ENCODE peak calls at places on chromosome 13, in nine cellular contexts. B is IMR-90; N is WERI-Rb-1; T is hepatocyte; P is effector memory CD4-positive, alpha-beta T cell; Z is RWPE1; X is cardiac muscle cell; H is fibroblast of lung; D is body of pancreas. C is an unnamed sample.

GRCh38 chr13:72379581-72379980 is 347.8 kb downstream of the MZT1 start:
- DNase-seq in X (peak), Z (no peak), T (no peak), H (peak), P (no peak), D (no peak), B (no peak), N (no peak), C (no peak)

GRCh38 chr13:94345374-94346195 is 133.9 kb downstream of the DCT start:
- DNase-seq in P (no peak), H (peak), D (no peak), X (peak), N (peak), Z (peak), T (peak), B (peak), C (no peak)

GRCh38 chr13:32246468-32246867 is 68.7 kb downstream of the ZAR1L start:
- DNase-seq in H (peak), Z (peak), D (peak), P (no peak), B (peak), T (peak), N (peak), X (peak), C (no peak)

GRCh38 chr13:20001351-20001750 is 42.8 kb downstream of the ZMYM2 start:
- DNase-seq in T (no peak), X (peak), B (peak), P (no peak), N (no peak), D (no peak), Z (no peak), H (peak), C (no peak)

GRCh38 chr13:33014291-33014690 is 1.9 kb upstream of the KL start:
- DNase-seq in T (no peak), X (no peak), Z (no peak), P (no peak), D (no peak), N (no peak), H (no peak), B (no peak), C (no peak)

GRCh38 chr13:40096357-40096911 is 441.0 kb downstream of the COG6 start:
- DNase-seq in X (no peak), H (no peak), D (no peak), P (no peak), N (no peak), Z (no peak), T (no peak), B (no peak), C (no peak)

GRCh38 chr13:35489050-35489449 is 12.6 kb upstream of the MAB21L1 start:
- DNase-seq in H (no peak), X (no peak), B (no peak), D (no peak), N (no peak), T (no peak), P (no peak), Z (no peak), C (no peak)

GRCh38 chr13:71774863-71775262 is 92.1 kb downstream of the DACH1 start:
- DNase-seq in D (no peak), Z (no peak), X (no peak), T (no peak), N (no peak), P (no peak), H (no peak), B (no peak), C (no peak)

GRCh38 chr13:41827507-41828213 is 133.2 kb downstream of the VWA8 start:
- DNase-seq in D (peak), H (peak), B (peak), X (peak), T (peak), P (no peak), N (no peak), Z (peak), C (peak)

GRCh38 chr13:103961784-103962183 is 895.6 kb upstream of the SLC10A2 start:
- DNase-seq in X (peak), N (no peak), P (no peak), Z (no peak), D (no peak), B (no peak), H (no peak), T (no peak), C (no peak)

GRCh38 chr13:34731486-34731885 is 210.6 kb upstream of the NBEA start:
- DNase-seq in X (peak), Z (no peak), D (no peak), H (no peak), B (no peak), P (no peak), T (no peak), N (peak), C (no peak)

GRCh38 chr13:106100261-106100919 is 435.1 kb downstream of the EFNB2 start:
- DNase-seq in H (no peak), B (no peak), T (peak), D (no peak), P (no peak), Z (no peak), N (no peak), X (no peak), C (no peak)

GRCh38 chr13:101757446-101758039 is 305.1 kb downstream of the ITGBL1 start:
- DNase-seq in B (peak), T (peak), H (peak), D (no peak), P (no peak), N (no peak), X (peak), Z (peak), C (no peak)

GRCh38 chr13:78802912-78803311 is 144.0 kb upstream of the OBI1 start:
- DNase-seq in X (no peak), T (no peak), P (no peak), D (no peak), Z (no peak), N (no peak), B (no peak), H (no peak), C (no peak)

GRCh38 chr13:40377783-40378182 is 288.7 kb downstream of the FOXO1 start:
- DNase-seq in B (no peak), Z (no peak), N (no peak), D (no peak), P (no peak), X (peak), H (peak), T (no peak), C (no peak)

GRCh38 chr13:111472559-111473460 is 152.4 kb downstream of the TEX29 start:
- DNase-seq in P (no peak), B (no peak), X (no peak), Z (no peak), N (no peak), D (no peak), H (no peak), T (no peak), C (no peak)

GRCh38 chr13:30895773-30896172 is 10.3 kb upstream of the MEDAG start:
- DNase-seq in N (no peak), H (peak), T (peak), X (peak), B (peak), P (no peak), D (peak), Z (peak), C (peak)

GRCh38 chr13:106471957-106472543 is 63.4 kb downstream of the EFNB2 start:
- DNase-seq in N (no peak), D (peak), X (peak), B (peak), H (peak), P (no peak), Z (peak), T (peak), C (peak)

GRCh38 chr13:66994498-66995365 is 235.4 kb downstream of the PCDH9 start:
- DNase-seq in T (no peak), P (no peak), N (no peak), X (no peak), B (no peak), H (no peak), Z (no peak), D (no peak), C (no peak)

GRCh38 chr13:108115739-108116138 is 99.6 kb downstream of the LIG4 start:
- DNase-seq in D (no peak), B (no peak), X (no peak), H (no peak), T (no peak), N (no peak), Z (no peak), P (no peak), C (no peak)

GRCh38 chr13:95300625-95301134 is 571 bp downstream of the ABCC4 start:
- DNase-seq in N (peak), T (peak), H (peak), P (peak), D (peak), Z (peak), B (peak), X (peak), C (no peak)

GRCh38 chr13:24997367-24997967 is 98.5 kb upstream of the PABPC3 start:
- DNase-seq in T (peak), Z (peak), N (peak), H (peak), B (peak), X (peak), P (no peak), D (peak), C (no peak)

DNA sequence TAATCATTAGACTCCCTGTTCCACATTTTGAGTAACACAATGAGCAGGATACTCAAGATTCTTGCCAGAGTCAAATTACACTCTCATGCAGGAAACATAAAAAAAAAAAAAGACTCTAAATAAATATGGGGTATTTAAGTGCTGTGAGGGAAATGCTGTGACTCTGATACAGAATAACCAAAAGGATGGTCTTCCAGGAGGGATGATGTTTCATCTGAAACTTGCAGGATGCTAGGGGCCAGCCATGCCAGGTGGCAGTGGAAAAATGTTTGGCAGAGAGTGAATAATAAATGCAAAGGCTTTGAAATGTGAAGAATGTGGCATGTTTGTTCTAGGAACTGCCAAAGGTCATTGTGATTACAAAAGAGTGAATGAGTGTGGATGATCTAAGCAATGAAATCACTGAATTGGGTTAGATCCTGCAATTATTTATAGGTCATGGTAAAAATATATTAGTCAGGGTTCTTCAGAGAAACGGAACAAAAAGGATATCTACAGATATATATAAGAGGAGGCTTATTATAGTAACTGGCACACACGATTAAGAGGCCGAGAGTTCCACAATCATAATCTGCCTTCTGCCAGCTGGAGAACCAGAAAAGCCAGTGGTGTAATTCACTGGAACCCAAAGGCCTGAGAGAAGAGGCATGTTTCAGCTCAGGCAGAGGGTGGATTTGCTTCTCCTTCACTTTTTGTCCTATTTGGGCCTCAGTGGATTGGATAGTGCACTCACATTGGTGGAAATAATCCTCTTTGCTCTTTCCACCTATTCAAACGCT is 1832.8 kb upstream of the MIR17HG start:
- DNase-seq in P (no peak), B (peak), X (peak), D (peak), T (peak), H (peak), Z (peak), N (peak), C (no peak)
- H3K27ac ChIP-seq in P (no peak), B (no peak), X (no peak), D (peak), T (no peak), H (no peak), Z (no peak), N (no peak), C (no peak)

GRCh38 chr13:73411067-73411809 is 352.4 kb downstream of the KLF5 start:
- DNase-seq in N (no peak), H (no peak), B (peak), X (no peak), T (no peak), P (no peak), Z (no peak), D (no peak), C (no peak)

GRCh38 chr13:73404581-73404980 is 345.8 kb downstream of the KLF5 start:
- DNase-seq in H (no peak), X (no peak), D (no peak), Z (no peak), N (no peak), B (no peak), T (no peak), P (no peak), C (no peak)

GRCh38 chr13:73401769-73402168 is 343.0 kb downstream of the KLF5 start:
- DNase-seq in Z (no peak), N (no peak), B (no peak), T (no peak), X (no peak), D (no peak), H (no peak), P (no peak), C (no peak)

GRCh38 chr13:73403362-73404150 is 344.8 kb downstream of the KLF5 start:
- DNase-seq in Z (peak), D (no peak), N (no peak), P (no peak), X (no peak), H (no peak), B (no peak), T (no peak), C (no peak)

DNA sequence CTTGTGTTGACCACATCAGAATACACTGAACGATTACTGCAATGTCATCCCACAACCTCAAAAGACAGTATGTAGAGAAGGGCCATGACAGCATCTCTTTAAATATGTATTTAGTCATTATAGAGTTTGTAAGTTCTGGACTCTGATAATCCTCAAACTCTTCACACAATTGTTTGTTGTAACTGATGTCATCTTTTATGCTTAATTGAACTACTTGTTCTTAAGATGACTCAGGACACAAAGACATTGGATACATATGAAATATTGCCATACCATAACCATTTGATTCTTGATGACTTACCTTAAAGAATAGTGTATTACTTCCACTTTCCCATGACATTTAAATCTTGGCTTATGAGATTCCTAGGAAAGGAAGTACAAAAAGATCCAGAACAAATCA is 347.6 kb downstream of the KLF5 start:
- DNase-seq in N (no peak), X (no peak), T (no peak), P (no peak), D (no peak), B (no peak), H (no peak), Z (no peak), C (no peak)
- H3K27ac ChIP-seq in N (no peak), X (no peak), T (no peak), P (no peak), D (no peak), B (no peak), H (no peak), Z (no peak), C (no peak)

GRCh38 chr13:92886535-92887098 is 340.0 kb upstream of the GPC6 start:
- DNase-seq in N (no peak), Z (no peak), D (no peak), H (no peak), T (no peak), B (no peak), X (no peak), P (no peak), C (no peak)
- H3K27ac ChIP-seq in N (no peak), Z (no peak), D (no peak), H (no peak), T (no peak), B (no peak), X (no peak), P (no peak), C (no peak)

DNA sequence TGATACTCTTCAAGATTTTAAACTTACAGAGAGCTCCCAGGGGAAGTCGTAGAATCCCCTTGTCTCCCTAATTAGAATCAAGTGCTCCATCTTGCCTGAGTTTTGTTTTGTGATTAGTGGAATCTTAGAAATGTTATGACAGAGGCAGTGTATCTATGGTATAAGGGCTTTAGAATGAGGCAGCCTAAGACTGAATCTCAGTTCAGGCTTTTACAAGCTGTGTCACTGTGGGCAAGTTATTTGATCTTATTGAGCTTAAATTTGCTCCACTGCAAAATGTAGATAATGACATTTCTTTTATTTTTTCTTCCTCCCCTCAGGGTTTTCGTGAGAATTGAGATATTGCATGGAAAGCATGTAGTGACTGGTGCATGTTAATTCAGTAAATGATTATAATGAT is 215.5 kb downstream of the POSTN start:
- DNase-seq in N (no peak), H (no peak), D (no peak), B (peak), X (no peak), P (no peak), T (no peak), Z (no peak), C (no peak)
- H3K27ac ChIP-seq in N (no peak), H (no peak), D (no peak), B (no peak), X (no peak), P (no peak), T (no peak), Z (no peak), C (no peak)

DNA sequence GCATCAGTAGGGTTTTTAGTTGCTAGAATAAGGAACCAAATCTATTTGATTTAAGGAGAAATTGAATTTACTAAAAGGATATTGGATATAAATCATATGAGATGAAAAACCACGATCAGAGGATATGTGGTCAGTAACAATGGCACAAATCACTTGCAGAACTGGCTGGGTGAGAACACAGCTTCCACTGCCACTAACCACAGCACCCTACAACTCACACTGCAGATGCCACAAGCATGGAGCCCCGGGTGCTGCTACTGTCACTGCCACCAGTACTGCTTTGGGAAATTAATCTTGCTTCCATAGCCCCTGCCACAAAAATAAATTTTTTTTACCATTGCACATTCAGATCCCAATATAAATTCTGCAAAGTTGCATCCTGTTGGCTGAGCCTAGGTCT is 40.6 kb upstream of the KLF12 start:
- DNase-seq in N (no peak), T (no peak), Z (no peak), B (no peak), H (no peak), X (no peak), D (no peak), P (no peak), C (no peak)
- H3K27ac ChIP-seq in N (no peak), T (no peak), Z (no peak), B (no peak), H (no peak), X (no peak), D (no peak), P (no peak), C (no peak)

GRCh38 chr13:100658363-100658762 is 16.2 kb downstream of the TMTC4 start:
- DNase-seq in T (no peak), D (no peak), H (no peak), X (no peak), B (no peak), P (no peak), Z (no peak), N (no peak), C (no peak)

GRCh38 chr13:100660761-100661160 is 13.8 kb downstream of the TMTC4 start:
- DNase-seq in B (no peak), Z (no peak), H (no peak), D (no peak), T (no peak), N (no peak), X (no peak), P (no peak), C (no peak)

GRCh38 chr13:100657881-100658315 is 16.7 kb downstream of the TMTC4 start:
- DNase-seq in D (no peak), X (no peak), B (no peak), N (no peak), Z (no peak), P (no peak), T (no peak), H (no peak), C (no peak)

GRCh38 chr13:100662470-100663211 is 12.0 kb downstream of the TMTC4 start:
- DNase-seq in P (no peak), T (no peak), N (no peak), D (no peak), Z (no peak), H (no peak), B (no peak), X (no peak), C (no peak)

DNA sequence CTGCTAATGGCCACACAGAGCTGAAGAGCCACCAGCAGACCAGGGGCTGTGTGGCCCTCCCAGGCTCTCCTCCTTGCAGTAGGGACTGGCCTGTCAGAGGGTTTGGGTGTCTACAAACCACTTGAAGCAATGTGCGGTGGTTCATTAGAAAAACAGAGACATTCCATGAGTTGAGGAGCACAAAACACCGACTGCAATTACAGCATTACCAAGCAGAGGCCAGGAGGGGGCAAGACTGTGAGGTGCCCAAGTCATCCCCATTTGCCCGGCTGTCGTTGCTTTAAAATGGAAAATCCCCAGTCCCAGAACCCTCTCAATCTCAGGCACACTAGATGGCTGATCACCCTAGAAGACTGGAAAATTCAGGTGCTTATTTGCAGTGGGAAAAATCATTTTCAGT is 15.0 kb downstream of the TMTC4 start:
- DNase-seq in B (no peak), T (no peak), Z (no peak), N (no peak), X (no peak), D (no peak), H (no peak), P (no peak), C (no peak)
- H3K27ac ChIP-seq in B (no peak), T (no peak), Z (no peak), N (no peak), X (no peak), D (no peak), H (no peak), P (no peak), C (no peak)

C was measured in thoracic aorta.